ENCODE peak calls at places on chromosomes 6 and 20, in six cellular contexts. V is cardiac muscle cell; W is T-helper 17 cell; D is stimulated activated CD8-positive, alpha-beta memory T cell treated with anti-CD3 and anti-CD28 coated beads, Interleukin-15, amount 100 ng/mL, for 48 hours; C is iris pigment epithelial cell; F is HFF-Myc. I is an unnamed sample.

GRCh38 chr6:130520235-130520634 is 154.4 kb downstream of the TMEM200A start:
- DNase-seq in V (no peak), W (no peak), D (no peak), C (no peak), F (no peak), I (no peak)

GRCh38 chr6:125746731-125747588 is 2.5 kb upstream of the HEY2 start:
- DNase-seq in V (peak), W (peak), D (peak), C (peak), F (no peak), I (peak)

GRCh38 chr6:1224514-1224913 is 87.4 kb upstream of the FOXQ1 start:
- DNase-seq in V (no peak), W (no peak), D (no peak), C (no peak), F (no peak), I (no peak)

GRCh38 chr6:36139431-36139830 is 9.1 kb downstream of the MAPK13 start:
- DNase-seq in V (peak), W (no peak), D (no peak), C (peak), F (no peak), I (no peak)

GRCh38 chr6:160378886-160379285 is 30.7 kb downstream of the SLC22A3 start:
- DNase-seq in V (no peak), W (no peak), D (no peak), C (no peak), F (no peak), I (no peak)

GRCh38 chr6:139858444-139858843 is 484.0 kb upstream of the CITED2 start:
- DNase-seq in V (no peak), W (no peak), D (no peak), C (no peak), F (no peak), I (no peak)

GRCh38 chr6:160103825-160104100 is 17.9 kb upstream of the SLC22A1 start:
- DNase-seq in V (no peak), W (no peak), D (no peak), C (no peak), F (no peak), I (no peak)

GRCh38 chr6:9437836-9438235 is 977.0 kb downstream of the TFAP2A start:
- DNase-seq in V (no peak), W (no peak), D (no peak), C (peak), F (no peak), I (no peak)

GRCh38 chr6:37554480-37554819 is 54.8 kb upstream of the CCDC167 start:
- DNase-seq in V (no peak), W (no peak), D (no peak), C (peak), F (no peak), I (no peak)

GRCh38 chr20:9051508-9051907 is 17.4 kb upstream of the PLCB4 start:
- DNase-seq in V (no peak), W (no peak), D (no peak), C (peak), F (peak), I (no peak)

GRCh38 chr20:32972181-32973076 is 31.8 kb downstream of the SUN5 start:
- DNase-seq in V (no peak), W (peak), D (peak), C (no peak), F (no peak), I (peak)

GRCh38 chr20:51331466-51331865 is 211.1 kb downstream of the NFATC2 start:
- DNase-seq in V (no peak), W (no peak), D (no peak), C (peak), F (no peak), I (no peak)

GRCh38 chr6:138695193-138695592 is 78.4 kb upstream of the CCDC28A start:
- DNase-seq in V (no peak), W (no peak), D (no peak), C (peak), F (no peak), I (no peak)

I was measured in memory B cell.